ENCODE peak calls at places on chromosome 20, in four cellular contexts. P, U, K and A are unnamed samples.

GRCh38 chr20:44496976-44497375 is 21.3 kb downstream of the TTPAL start:
- DNase-seq in U (no peak), K (no peak), P (peak), A (no peak)

GRCh38 chr20:33503564-33503963 is 13.7 kb downstream of the CBFA2T2 start:
- DNase-seq in P (no peak), K (no peak), U (no peak), A (no peak)

GRCh38 chr20:9348746-9349145 is 165.6 kb upstream of the LAMP5 start:
- DNase-seq in U (no peak), K (no peak), P (no peak), A (no peak)

GRCh38 chr20:34493646-34494045 is 22.6 kb upstream of the DYNLRB1 start:
- DNase-seq in K (no peak), U (no peak), P (no peak), A (no peak)

GRCh38 chr20:3041818-3042504 is 1.5 kb upstream of the GNRH2 start:
- DNase-seq in P (peak), U (no peak), K (no peak), A (no peak)

GRCh38 chr20:63292904-63293303 is at the start of gene COL20A1:
- DNase-seq in U (no peak), K (no peak), P (no peak), A (no peak)

GRCh38 chr20:62642666-62643520 is 590 bp downstream of the SLCO4A1 start:
- DNase-seq in U (no peak), P (peak), K (no peak), A (peak)

GRCh38 chr20:50746138-50746940 is 15.0 kb downstream of the PARD6B start:
- DNase-seq in K (no peak), U (no peak), P (peak), A (no peak)

GRCh38 chr20:60352580-60352979 is 394.4 kb downstream of the CDH26 start:
- DNase-seq in P (no peak), U (no peak), K (no peak), A (no peak)

GRCh38 chr20:43853174-43853803 is 61.4 kb upstream of the TOX2 start:
- DNase-seq in U (no peak), K (no peak), P (peak), A (no peak)

GRCh38 chr20:50381771-50382593 is 128.2 kb upstream of the PTPN1 start:
- DNase-seq in P (no peak), U (no peak), K (no peak), A (no peak)

GRCh38 chr20:52312131-52312729 is 120.7 kb upstream of the ZFP64 start:
- DNase-seq in K (no peak), U (peak), P (peak), A (peak)

GRCh38 chr20:46545077-46545826 is 5.2 kb downstream of the OCSTAMP start:
- DNase-seq in K (no peak), U (no peak), P (peak), A (no peak)

GRCh38 chr20:49690899-49691620 is 22.6 kb downstream of the B4GALT5 start:
- DNase-seq in K (no peak), U (no peak), P (peak), A (no peak)

GRCh38 chr20:46939031-46939430 is 44.4 kb downstream of the EYA2 start:
- DNase-seq in K (no peak), U (no peak), P (peak), A (no peak)

GRCh38 chr20:59455392-59456341 is 148.7 kb upstream of the PHACTR3 start:
- DNase-seq in U (no peak), P (peak), K (no peak), A (peak)

GRCh38 chr20:58697201-58697866 is 4.7 kb downstream of the NPEPL1 start:
- DNase-seq in U (no peak), K (no peak), P (no peak), A (no peak)

GRCh38 chr20:30484749-30485070 is 772.8 kb upstream of the DEFB115 start:
- DNase-seq in U (no peak), P (no peak), K (no peak), A (peak)

GRCh38 chr20:57440678-57441509 is 49.7 kb downstream of the RBM38 start:
- DNase-seq in P (peak), K (peak), U (peak), A (no peak)

DNA sequence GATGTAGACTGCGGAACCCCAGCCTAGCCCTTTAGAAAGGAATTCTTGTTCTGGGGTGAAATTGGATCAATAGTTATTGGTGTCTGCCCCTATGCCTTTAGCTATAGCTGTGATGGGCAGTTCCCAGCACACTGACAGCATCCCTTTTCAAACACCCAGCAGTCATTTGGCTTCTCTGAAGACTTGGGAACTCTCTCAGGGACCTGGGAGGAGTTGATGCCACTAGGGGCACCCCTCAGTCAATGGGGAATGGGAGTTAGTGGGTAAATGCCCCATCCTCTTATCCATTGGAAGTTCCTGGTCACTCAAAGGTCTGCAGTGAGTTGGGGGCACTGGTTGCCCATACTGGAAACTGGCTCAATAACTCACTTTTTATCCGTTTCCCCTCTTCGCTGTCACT is 31.6 kb upstream of the CSNK2A1 start:
- DNase-seq in K (no peak), P (no peak), U (no peak), A (no peak)
- TF ChIP-seq CTCF in K (no peak), P (no peak), U (no peak), A (no peak)

GRCh38 chr20:36441027-36441414 is 100.3 kb upstream of the MYL9 start:
- DNase-seq in K (no peak), U (no peak), P (no peak), A (no peak)

GRCh38 chr20:36439040-36439730 is 102.1 kb upstream of the MYL9 start:
- DNase-seq in U (peak), P (peak), K (peak), A (peak)

GRCh38 chr20:36441416-36441815 is 99.9 kb upstream of the MYL9 start:
- DNase-seq in U (no peak), P (no peak), K (no peak), A (no peak)

GRCh38 chr20:36440370-36441026 is 100.8 kb upstream of the MYL9 start:
- DNase-seq in U (no peak), P (no peak), K (no peak), A (no peak)

GRCh38 chr20:36439731-36440072 is 101.6 kb upstream of the MYL9 start:
- DNase-seq in P (no peak), K (no peak), U (no peak), A (peak)
- TF ChIP-seq CTCF in P (no peak), K (no peak), U (peak), A (no peak)

DNA sequence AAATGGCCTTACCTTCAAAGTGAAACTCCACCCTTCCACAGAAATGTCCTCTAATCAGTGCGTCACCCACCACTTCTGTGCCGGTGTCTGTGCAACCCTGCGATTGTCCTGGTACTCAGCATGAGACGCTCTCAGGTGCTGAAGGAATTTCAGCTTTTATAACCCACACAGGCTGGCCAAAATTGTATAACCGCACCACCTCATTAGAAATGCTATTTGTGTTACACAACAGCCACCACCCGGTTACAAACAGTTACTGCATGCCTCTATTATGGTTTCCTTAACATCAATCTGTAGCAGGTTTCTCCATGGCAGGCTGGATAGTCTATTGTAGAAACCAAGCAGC is 51.5 kb downstream of the SLC23A2 start:
- DNase-seq in P (peak), K (no peak), U (no peak), A (peak)
- TF ChIP-seq CTCF in P (peak), K (peak), U (peak), A (peak)

GRCh38 chr20:14637441-14637840 is 300.0 kb upstream of the FLRT3 start:
- DNase-seq in P (no peak), K (no peak), U (no peak), A (no peak)
- TF ChIP-seq CTCF in P (no peak), K (no peak), U (no peak), A (no peak)

DNA sequence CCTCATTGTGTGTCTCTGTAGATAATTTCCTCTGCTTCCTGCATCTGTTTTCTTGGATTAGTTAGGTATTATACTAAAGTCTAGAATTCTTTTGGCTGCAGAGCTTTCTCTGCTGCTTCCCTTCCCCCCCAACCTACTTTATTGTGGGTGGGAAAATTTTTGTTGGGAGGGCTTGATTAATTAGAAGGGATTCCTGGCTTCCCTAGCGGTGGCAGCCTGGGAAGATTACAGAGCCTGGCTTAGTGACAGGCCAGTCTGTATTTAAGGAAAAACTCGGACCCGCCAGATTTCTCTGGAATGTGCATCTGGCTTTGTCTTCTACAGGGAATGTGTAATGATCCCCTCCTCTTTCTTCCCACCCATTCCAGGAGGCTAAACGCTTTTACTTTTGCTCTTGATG is 31.2 kb downstream of the SLX4IP start:
- DNase-seq in P (peak), K (no peak), U (peak), A (no peak)
- TF ChIP-seq CTCF in P (no peak), K (no peak), U (no peak), A (no peak)